ENCODE peak calls at places on chromosome 17, in five cellular contexts. S is suprapubic skin, F is H1, I is stomach, J is Panc1. G is an unnamed sample. For H3K27me3, the result is how much of the 10 kb centered on the place peaks cover.

GRCh38 chr17:42049834-42050359 is 504 bp downstream of the C17orf113 start:
- DNase-seq in F (no peak), S (no peak), I (no peak), J (no peak), G (no peak)

GRCh38 chr17:3985800-3986199 is 21.6 kb upstream of the ATP2A3 start:
- DNase-seq in S (no peak), I (no peak), J (no peak), F (no peak), G (no peak)

GRCh38 chr17:38536661-38537060 is 69.1 kb downstream of the SRCIN1 start:
- DNase-seq in F (no peak), I (no peak), S (no peak), J (no peak), G (no peak)

GRCh38 chr17:74631468-74632195 is 8.1 kb upstream of the CD300E start:
- DNase-seq in I (no peak), J (no peak), F (no peak), S (no peak), G (no peak)

GRCh38 chr17:14737984-14738651 is 437.2 kb downstream of the HS3ST3B1 start:
- DNase-seq in I (peak), S (peak), F (no peak), J (peak), G (peak)

GRCh38 chr17:40456396-40456951 is 13.2 kb downstream of the IGFBP4 start:
- DNase-seq in F (no peak), I (no peak), J (no peak), S (no peak), G (no peak)

GRCh38 chr17:4083173-4083572 is 59.7 kb downstream of the ZZEF1 start:
- DNase-seq in J (no peak), S (no peak), I (no peak), F (no peak), G (no peak)

GRCh38 chr17:74521701-74522201 is 9.5 kb downstream of the CD300LB start:
- DNase-seq in I (peak), F (no peak), S (no peak), J (no peak), G (peak)

GRCh38 chr17:40901981-40902862 is 17.2 kb upstream of the KRT20 start:
- DNase-seq in J (no peak), I (no peak), S (no peak), F (no peak), G (no peak)

GRCh38 chr17:1039511-1040215 is 42.7 kb downstream of the TIMM22 start:
- DNase-seq in S (peak), J (no peak), F (no peak), I (peak), G (peak)

GRCh38 chr17:76139801-76140660 is 1.0 kb downstream of the FOXJ1 start:
- DNase-seq in F (no peak), J (no peak), S (no peak), I (no peak), G (no peak)

GRCh38 chr17:57080708-57081107 is 4.3 kb upstream of the AKAP1 start:
- DNase-seq in I (no peak), J (no peak), F (no peak), S (no peak), G (no peak)

DNA sequence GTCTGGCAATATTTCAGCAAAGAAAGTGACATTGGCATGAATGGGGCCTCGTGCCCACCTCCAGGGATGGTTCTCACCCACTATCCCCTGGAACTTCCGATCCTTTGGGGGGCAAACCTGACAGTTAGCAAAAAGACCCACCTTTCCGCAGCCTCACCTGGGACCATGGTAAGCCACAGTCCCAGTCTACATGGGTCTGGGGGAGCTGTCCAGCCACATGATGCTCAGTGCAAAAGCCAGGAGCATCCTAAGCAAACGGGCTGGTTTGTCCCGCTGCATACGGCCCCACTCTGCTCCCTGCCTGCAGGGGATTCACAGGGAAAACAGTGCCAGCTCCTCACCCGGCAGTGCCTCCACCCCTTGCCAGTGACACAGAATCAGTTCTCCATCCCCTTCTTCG is 19.3 kb downstream of the AIPL1 start:
- DNase-seq in I (no peak), S (no peak), F (no peak), J (no peak), G (no peak)
- TF ChIP-seq POLR2AphosphoS5 in I (no peak), S (no peak), F (no peak), J (no peak), G (no peak)

GRCh38 chr17:9175700-9176467 is 154.6 kb downstream of the NTN1 start:
- DNase-seq in F (no peak), I (peak), S (no peak), J (no peak), G (no peak)
- H3K27me3 ChIP-seq in F (under half), I (under half), S (under half), J (under half), G (under half)

DNA sequence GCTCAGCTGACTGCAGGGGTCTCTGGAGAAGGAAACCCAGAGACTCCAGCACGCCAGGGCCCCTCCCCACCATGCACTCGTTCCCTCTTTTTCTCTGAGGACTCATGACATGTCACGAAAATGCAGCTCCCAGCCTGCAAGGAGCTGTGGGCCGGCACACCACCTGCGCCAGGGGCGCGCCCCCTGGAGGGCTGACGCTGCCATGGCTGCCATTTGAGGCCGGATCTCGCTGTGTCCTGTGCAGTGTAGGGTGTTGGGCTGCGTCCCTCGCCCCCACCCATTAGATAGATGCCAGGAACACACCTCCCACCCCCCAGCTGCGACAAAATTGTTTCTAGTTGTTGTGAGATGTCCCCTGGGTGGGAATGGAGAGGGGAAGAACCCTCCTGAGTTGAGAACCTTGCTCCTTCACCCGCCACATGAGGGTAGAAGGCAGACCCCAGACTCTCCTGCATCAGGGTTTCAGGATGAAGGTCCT is 8.2 kb downstream of the SYNGR2 start:
- DNase-seq in S (peak), I (peak), J (no peak), F (no peak), G (no peak)
- TF ChIP-seq POLR2AphosphoS5 in S (no peak), I (peak), J (peak), F (peak), G (peak)

GRCh38 chr17:13491916-13492315 is 109.8 kb downstream of the HS3ST3A1 start:
- DNase-seq in S (no peak), J (no peak), I (no peak), F (no peak), G (no peak)

GRCh38 chr17:13495423-13495822 is 106.3 kb downstream of the HS3ST3A1 start:
- DNase-seq in I (no peak), J (no peak), F (no peak), S (no peak), G (no peak)

GRCh38 chr17:13490906-13491502 is 110.7 kb downstream of the HS3ST3A1 start:
- DNase-seq in S (no peak), J (no peak), I (no peak), F (no peak), G (peak)

GRCh38 chr17:13492351-13493122 is 109.2 kb downstream of the HS3ST3A1 start:
- DNase-seq in F (no peak), S (no peak), I (no peak), J (no peak), G (no peak)

DNA sequence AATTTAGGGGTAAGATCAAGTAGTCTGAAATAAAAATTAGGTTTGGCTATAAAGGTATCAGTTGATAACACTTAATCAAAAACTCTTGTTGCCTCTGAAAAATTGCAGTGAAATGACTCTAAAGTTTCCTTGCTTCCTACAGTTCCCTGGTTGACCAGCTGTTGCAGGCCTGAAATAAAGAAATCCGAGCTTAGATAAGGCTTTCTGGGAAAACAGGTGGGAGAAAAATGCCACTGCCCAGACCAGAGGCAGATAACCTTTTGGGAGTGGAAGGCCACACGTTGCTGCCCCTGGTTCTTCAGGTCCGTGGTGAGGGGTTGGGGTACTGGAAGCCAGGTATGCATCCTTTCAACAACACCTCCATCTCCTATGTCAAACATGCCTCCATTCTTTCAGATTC is 111.3 kb downstream of the HS3ST3A1 start:
- DNase-seq in I (no peak), S (no peak), J (no peak), F (no peak), G (peak)
- H3K27me3 ChIP-seq in I (under half), S (under half), J (under half), F (under half), G (under half)

GRCh38 chr17:11986179-11986938 is 10.9 kb downstream of the ZNF18 start:
- DNase-seq in S (no peak), F (no peak), I (no peak), J (no peak), G (no peak)

GRCh38 chr17:11981862-11982261 is 15.4 kb downstream of the ZNF18 start:
- DNase-seq in J (no peak), F (no peak), S (no peak), I (no peak), G (no peak)

GRCh38 chr17:11991461-11991860 is 5.8 kb downstream of the ZNF18 start:
- DNase-seq in J (no peak), S (no peak), I (no peak), F (no peak), G (no peak)

GRCh38 chr17:11990363-11990983 is 6.8 kb downstream of the ZNF18 start:
- DNase-seq in I (no peak), J (no peak), F (no peak), S (no peak), G (no peak)

GRCh38 chr17:11986939-11987329 is 10.3 kb downstream of the ZNF18 start:
- DNase-seq in I (no peak), J (peak), S (no peak), F (no peak), G (no peak)
- TF ChIP-seq POLR2AphosphoS5 in I (no peak), J (no peak), S (no peak), F (no peak), G (no peak)

DNA sequence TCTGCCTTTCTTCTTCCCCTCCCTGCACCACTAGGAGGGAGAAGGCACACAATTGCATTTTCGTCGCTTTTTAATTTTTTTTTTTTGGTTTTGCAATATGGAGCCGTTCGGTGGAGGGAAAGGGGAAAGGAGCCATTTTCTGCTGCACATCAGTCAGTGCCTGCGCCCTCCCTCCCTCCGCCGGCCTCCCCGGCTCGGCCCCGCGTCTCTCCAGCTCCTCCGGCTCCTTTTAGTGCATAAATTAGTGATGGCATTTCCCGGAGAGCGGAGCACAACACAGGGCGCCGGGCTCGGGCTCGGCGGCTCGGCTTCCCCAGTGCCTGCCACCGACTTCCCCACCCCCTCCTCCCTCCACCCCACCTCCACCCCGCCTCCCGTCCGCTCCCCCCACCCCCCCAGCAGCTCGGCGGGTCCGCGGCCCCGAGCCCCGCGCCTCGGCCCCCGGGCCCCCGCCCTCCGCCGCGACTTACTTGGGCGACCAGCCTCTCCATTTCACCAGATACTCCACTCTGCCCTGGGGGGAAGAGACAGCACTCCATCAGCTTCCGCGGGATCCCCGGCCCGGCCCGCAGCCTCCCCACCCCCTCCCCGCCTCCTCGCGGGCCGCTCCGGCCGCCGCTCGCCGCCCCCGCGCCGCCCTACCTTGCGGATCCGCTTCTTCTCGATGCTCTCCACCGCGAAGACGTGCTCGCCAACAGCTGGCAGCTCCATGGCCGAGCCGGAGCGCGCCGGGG is 532 bp downstream of the CBX4 start:
- DNase-seq in F (no peak), S (no peak), I (peak), J (no peak), G (no peak)
- H3K27me3 ChIP-seq in F (half or more), S (under half), I (under half), J (under half), G (under half)

DNA sequence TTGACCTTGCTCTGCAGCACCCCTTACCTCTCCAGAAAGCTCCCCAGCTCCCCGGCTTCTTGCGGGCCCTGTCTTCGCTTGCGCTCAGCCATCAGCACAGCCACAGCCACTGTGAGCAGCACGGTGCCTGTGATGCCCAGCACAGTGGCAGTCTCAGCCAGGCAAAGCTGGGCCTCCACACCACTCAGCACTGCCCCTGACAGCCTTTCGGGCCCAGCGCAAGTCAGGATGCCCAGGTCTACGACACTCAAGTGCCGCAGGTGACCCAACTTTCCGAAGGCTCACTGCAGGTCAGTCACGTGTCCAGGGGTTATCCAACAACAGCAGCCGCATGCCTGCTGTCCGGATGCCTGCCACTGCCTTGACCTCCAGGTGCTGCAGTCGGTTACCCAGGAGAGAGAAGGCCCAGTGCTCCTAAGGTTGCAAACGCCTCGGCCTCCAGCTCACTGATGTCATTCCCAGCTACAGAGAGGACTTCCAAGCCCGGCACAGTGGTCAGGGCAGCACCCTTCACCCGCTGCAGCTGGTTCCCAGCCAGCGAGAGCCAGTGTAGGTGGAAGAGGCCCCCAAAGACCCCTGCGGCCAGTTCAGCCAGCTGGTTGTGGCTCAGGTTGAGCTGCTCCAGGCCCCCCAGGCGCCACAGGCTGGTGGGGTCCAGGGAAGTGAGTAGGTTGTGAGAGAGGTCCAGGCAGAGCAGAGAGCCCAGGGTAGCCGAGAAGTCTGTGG is 8.9 kb upstream of the TMEM101 start:
- DNase-seq in F (no peak), J (no peak), I (no peak), S (no peak), G (no peak)
- TF ChIP-seq POLR2AphosphoS5 in F (no peak), J (no peak), I (no peak), S (no peak), G (no peak)

DNA sequence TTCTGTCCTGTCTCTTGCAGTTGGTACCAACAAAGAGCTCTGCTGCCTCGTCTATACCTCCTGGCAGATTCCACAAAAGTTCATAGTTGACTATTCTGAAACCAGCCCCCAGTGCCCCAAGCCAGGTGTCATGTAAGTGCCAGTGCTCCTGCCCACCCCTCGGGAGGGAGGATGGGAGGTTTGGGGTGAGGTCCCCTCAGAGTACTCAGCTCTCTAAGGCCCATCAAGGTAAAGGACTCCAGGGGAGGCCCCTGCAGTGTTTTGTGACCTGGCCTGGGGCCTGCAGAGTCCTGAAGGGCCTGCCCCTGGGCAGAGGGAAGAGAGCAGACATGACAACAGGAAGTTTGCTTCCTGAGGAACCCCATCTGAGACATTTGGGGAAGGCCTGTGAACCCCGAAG is 6.4 kb downstream of the CCL18 start:
- DNase-seq in F (no peak), S (no peak), I (no peak), J (no peak), G (no peak)
- H3K27me3 ChIP-seq in F (under half), S (under half), I (under half), J (under half), G (under half)

DNA sequence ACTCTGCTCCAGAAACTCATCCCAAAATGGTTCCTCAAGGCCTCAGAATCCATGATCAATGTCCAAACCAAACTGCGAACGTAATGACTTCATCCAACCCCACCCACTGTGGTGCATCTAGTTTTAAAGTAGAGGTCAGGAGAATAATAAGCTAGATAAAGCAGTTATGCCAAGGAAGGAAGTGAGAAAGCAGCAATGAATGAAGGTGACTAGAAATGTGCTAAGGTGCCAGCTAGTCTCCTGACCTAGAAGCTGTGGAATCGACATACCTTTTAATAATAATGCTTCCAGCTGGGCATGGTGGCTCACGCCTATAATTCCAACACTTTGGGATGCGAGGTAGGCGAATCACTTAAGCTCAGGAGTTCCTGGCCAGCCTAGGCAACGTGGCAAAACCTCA is 99.2 kb downstream of the SMG6 start:
- DNase-seq in S (no peak), F (no peak), I (no peak), J (no peak), G (no peak)
- TF ChIP-seq POLR2AphosphoS5 in S (no peak), F (no peak), I (no peak), J (no peak), G (no peak)

G was measured in esophagus muscularis mucosa.